ENCODE peak calls at places on chromosomes 1 and 21, in ten cellular contexts. S is H9; P is NCI-H460; T is hippocampal formation; G is NCI-H226; M is activated naive CD8-positive, alpha-beta T cell treated with anti-CD3 and anti-CD28 coated beads, Interleukin-2, amount 50 U/mL, for 16 hours; N is KG1; C is ecto neural progenitor cell; D is sciatic nerve; V is ureter. Z is an unnamed sample.
A peak's percentile ranks its signal among the peaks of the same experiment; 100 is the strongest.

GRCh38 chr1:231584117-231584516 is 42.5 kb upstream of the DISC1 start:
- DNase-seq in S (no peak), P (peak; percentile 40), T (peak; percentile 11), G (peak; percentile 48), M (no peak), N (no peak), C (no peak), D (no peak), V (no peak), Z (no peak)

GRCh38 chr1:234977891-234978396 is 150.7 kb downstream of the TOMM20 start:
- DNase-seq in S (no peak), P (no peak), T (no peak), G (no peak), M (no peak), N (no peak), C (no peak), D (peak; percentile 62), V (no peak), Z (peak; percentile 65)

GRCh38 chr1:227268943-227269342 is 49.3 kb downstream of the CDC42BPA start:
- DNase-seq in S (no peak), P (peak; percentile 45), T (no peak), G (no peak), M (no peak), N (no peak), C (no peak), D (no peak), V (no peak), Z (no peak)

GRCh38 chr1:23957096-23957495 is 2.5 kb upstream of the PNRC2 start:
- DNase-seq in S (no peak), P (no peak), T (no peak), G (no peak), M (no peak), N (no peak), C (peak; percentile 54), D (no peak), V (no peak), Z (peak; percentile 95)

GRCh38 chr1:95742591-95743089 is 508.6 kb downstream of the RWDD3 start:
- DNase-seq in S (peak; percentile 34), P (no peak), T (no peak), G (peak; percentile 58), M (no peak), N (no peak), C (peak; percentile 63), D (no peak), V (no peak), Z (peak; percentile 80)

GRCh38 chr1:155126494-155127104 is 1.1 kb upstream of the EFNA1 start:
- DNase-seq in S (peak; percentile 49), P (peak; percentile 81), T (peak; percentile 62), G (peak; percentile 9), M (no peak), N (no peak), C (peak; percentile 73), D (peak; percentile 70), V (peak; percentile 58), Z (peak; percentile 95)

GRCh38 chr21:35748683-35749314 is 311.5 kb downstream of the SETD4 start:
- DNase-seq in S (no peak), P (no peak), T (no peak), G (no peak), M (no peak), N (no peak), C (no peak), D (no peak), V (no peak), Z (no peak)

GRCh38 chr1:211895126-211895759 is 64.7 kb upstream of the LPGAT1 start:
- DNase-seq in S (no peak), P (no peak), T (no peak), G (no peak), M (no peak), N (no peak), C (no peak), D (no peak), V (no peak), Z (peak; percentile 79)

GRCh38 chr1:172778461-172779455 is 119.9 kb downstream of the FASLG start:
- DNase-seq in S (no peak), P (peak; percentile 12), T (no peak), G (no peak), M (no peak), N (no peak), C (no peak), D (no peak), V (no peak), Z (no peak)

GRCh38 chr1:2848006-2848670 is 46.6 kb upstream of the TTC34 start:
- DNase-seq in S (no peak), P (no peak), T (no peak), G (no peak), M (no peak), N (no peak), C (no peak), D (no peak), V (no peak), Z (no peak)

GRCh38 chr1:195376190-195376589 is 1232.0 kb downstream of the KCNT2 start:
- DNase-seq in S (no peak), P (no peak), T (no peak), G (no peak), M (no peak), N (no peak), C (no peak), D (no peak), V (no peak), Z (no peak)

GRCh38 chr1:246425139-246425794 is 81.8 kb downstream of the SMYD3 start:
- DNase-seq in S (no peak), P (no peak), T (no peak), G (no peak), M (no peak), N (no peak), C (no peak), D (no peak), V (no peak), Z (peak; percentile 79)

GRCh38 chr1:202811296-202812175 is 782 bp downstream of the PCAT6 start:
- DNase-seq in S (peak; percentile 60), P (no peak), T (no peak), G (no peak), M (no peak), N (no peak), C (peak; percentile 60), D (peak; percentile 60), V (peak; percentile 60), Z (peak; percentile 68)

GRCh38 chr1:39654291-39654690 is 14.8 kb upstream of the HEYL start:
- DNase-seq in S (no peak), P (no peak), T (no peak), G (no peak), M (no peak), N (no peak), C (no peak), D (no peak), V (no peak), Z (no peak)

GRCh38 chr1:51605961-51606723 is 10.8 kb upstream of the OSBPL9 start:
- DNase-seq in S (peak; percentile 3), P (no peak), T (no peak), G (no peak), M (no peak), N (no peak), C (no peak), D (no peak), V (no peak), Z (no peak)

GRCh38 chr1:236945002-236945401 is 59.2 kb downstream of the MT1HL1 start:
- DNase-seq in S (no peak), P (no peak), T (no peak), G (no peak), M (no peak), N (no peak), C (no peak), D (no peak), V (no peak), Z (no peak)

GRCh38 chr21:43467785-43468184 is 40.9 kb upstream of the SIK1 start:
- DNase-seq in S (no peak), P (no peak), T (no peak), G (no peak), M (no peak), N (no peak), C (no peak), D (peak; percentile 10), V (no peak), Z (peak; percentile 17)

GRCh38 chr1:153976819-153977249 is 640 bp downstream of the JTB start:
- DNase-seq in S (no peak), P (no peak), T (no peak), G (no peak), M (no peak), N (no peak), C (no peak), D (no peak), V (no peak), Z (no peak)

GRCh38 chr1:48228156-48228555 is 5.6 kb downstream of the SLC5A9 start:
- DNase-seq in S (peak; percentile 87), P (no peak), T (no peak), G (no peak), M (no peak), N (no peak), C (peak; percentile 59), D (no peak), V (no peak), Z (peak; percentile 69)

GRCh38 chr1:167227934-167228378 is 7.3 kb downstream of the POU2F1 start:
- DNase-seq in S (no peak), P (no peak), T (no peak), G (peak; percentile 36), M (no peak), N (no peak), C (no peak), D (no peak), V (no peak), Z (no peak)

GRCh38 chr1:88612783-88613182 is 71.3 kb upstream of the PKN2 start:
- DNase-seq in S (no peak), P (no peak), T (no peak), G (no peak), M (no peak), N (no peak), C (no peak), D (no peak), V (no peak), Z (no peak)

GRCh38 chr1:109547412-109548320 is 749 bp upstream of the GNAI3 start:
- DNase-seq in S (no peak), P (no peak), T (peak; percentile 4), G (no peak), M (no peak), N (no peak), C (no peak), D (no peak), V (no peak), Z (no peak)

GRCh38 chr21:32137266-32137665 is 141.6 kb downstream of the MIS18A start:
- DNase-seq in S (no peak), P (no peak), T (no peak), G (peak; percentile 6), M (no peak), N (no peak), C (peak; percentile 8), D (no peak), V (no peak), Z (no peak)